ENCODE peak calls at places on chromosomes 16 and 17, in seven cellular contexts. N is stimulated activated CD8-positive, alpha-beta memory T cell treated with anti-CD3 and anti-CD28 coated beads, Interleukin-4, amount 100 ng/mL, for 1 hour; L is activated CD8-positive, alpha-beta T cell treated with anti-CD3 and anti-CD28 coated beads, Interleukin-2, amount 10 ng/mL, durations not matched to agents 7 days and 5 days; M is HFFc6; G is lung microvascular endothelial cell; P is activated effector memory CD4-positive, alpha-beta T cell treated with anti-CD3 and anti-CD28 coated beads, Interleukin-2, amount 50 U/mL, for 16 hours; E is DMS 273 treated with DMSO at 0.1 percent for 48 hours. O is an unnamed sample.

GRCh38 chr17:17350491-17351355 is 47.5 kb downstream of the NT5M start:
- DNase-seq in N (no peak), L (no peak), M (peak; percentile 43), G (peak; percentile 20), P (peak; percentile 47), E (no peak), O (peak; percentile 18)

GRCh38 chr17:6546069-6546718 is 10.2 kb downstream of the PITPNM3 start:
- DNase-seq in N (no peak), L (no peak), M (peak; percentile 28), G (no peak), P (no peak), E (no peak), O (peak; percentile 55)

GRCh38 chr16:22186517-22186916 is 19.6 kb upstream of the EEF2K start:
- DNase-seq in N (no peak), L (no peak), M (no peak), G (no peak), P (no peak), E (no peak), O (no peak)

GRCh38 chr17:50604470-50604869 is 30.2 kb upstream of the ABCC3 start:
- DNase-seq in N (no peak), L (no peak), M (no peak), G (peak; percentile 75), P (no peak), E (peak; percentile 90), O (peak; percentile 28)

GRCh38 chr16:641326-642188 is at the start of gene MCRIP2:
- DNase-seq in N (peak; percentile 15), L (peak; percentile 76), M (peak; percentile 56), G (peak; percentile 42), P (peak; percentile 88), E (peak; percentile 39), O (peak; percentile 81)

GRCh38 chr17:49438439-49438861 is 23.8 kb upstream of the PHB1 start:
- DNase-seq in N (no peak), L (no peak), M (no peak), G (no peak), P (peak; percentile 30), E (no peak), O (no peak)

GRCh38 chr16:88403794-88404581 is 21.2 kb downstream of the ZNF469 start:
- DNase-seq in N (no peak), L (no peak), M (no peak), G (no peak), P (no peak), E (no peak), O (no peak)

GRCh38 chr17:34313164-34313563 is 6.1 kb upstream of the CCL8 start:
- DNase-seq in N (no peak), L (no peak), M (no peak), G (no peak), P (no peak), E (no peak), O (no peak)

GRCh38 chr17:57819273-57819672 is 30.6 kb downstream of the MRPS23 start:
- DNase-seq in N (no peak), L (no peak), M (no peak), G (peak; percentile 6), P (no peak), E (no peak), O (peak; percentile 41)

GRCh38 chr16:20675488-20676267 is 21.8 kb downstream of the ACSM1 start:
- DNase-seq in N (no peak), L (peak; percentile 49), M (no peak), G (no peak), P (peak; percentile 64), E (no peak), O (no peak)

GRCh38 chr17:3474212-3474611 is 1.6 kb upstream of the ASPA start:
- DNase-seq in N (no peak), L (no peak), M (no peak), G (no peak), P (no peak), E (no peak), O (no peak)

GRCh38 chr16:53827741-53828140 is 123.8 kb downstream of the FTO start:
- DNase-seq in N (no peak), L (no peak), M (no peak), G (no peak), P (no peak), E (no peak), O (no peak)

GRCh38 chr17:74114881-74115470 is 88.5 kb upstream of the RPL38 start:
- DNase-seq in N (no peak), L (no peak), M (no peak), G (no peak), P (no peak), E (no peak), O (no peak)

GRCh38 chr16:46801428-46802049 is 29.4 kb downstream of the C16orf87 start:
- DNase-seq in N (no peak), L (no peak), M (peak; percentile 33), G (peak; percentile 21), P (no peak), E (no peak), O (peak; percentile 26)

GRCh38 chr16:919658-920631 is 50.8 kb downstream of the LMF1 start:
- DNase-seq in N (no peak), L (no peak), M (peak; percentile 54), G (peak; percentile 22), P (no peak), E (no peak), O (no peak)

GRCh38 chr16:67234180-67234597 is 7.3 kb downstream of the TMEM208 start:
- DNase-seq in N (no peak), L (no peak), M (no peak), G (no peak), P (no peak), E (no peak), O (no peak)

GRCh38 chr17:27339836-27340550 is 46.1 kb downstream of the WSB1 start:
- DNase-seq in N (no peak), L (no peak), M (no peak), G (peak; percentile 19), P (peak; percentile 67), E (no peak), O (peak; percentile 80)

GRCh38 chr16:49844399-49844798 is 11.5 kb downstream of the ZNF423 start:
- DNase-seq in N (no peak), L (no peak), M (no peak), G (no peak), P (no peak), E (no peak), O (no peak)

GRCh38 chr17:27236710-27237315 is 57.1 kb upstream of the WSB1 start:
- DNase-seq in N (peak; percentile 66), L (peak; percentile 83), M (peak; percentile 33), G (peak; percentile 80), P (peak; percentile 89), E (peak; percentile 1), O (peak; percentile 50)

GRCh38 chr17:43665038-43665386 is 3.3 kb upstream of the MEOX1 start:
- DNase-seq in N (no peak), L (no peak), M (no peak), G (no peak), P (no peak), E (no peak), O (no peak)

GRCh38 chr17:79052131-79052530 is 22.5 kb upstream of the ENGASE start:
- DNase-seq in N (no peak), L (no peak), M (no peak), G (no peak), P (no peak), E (no peak), O (no peak)

GRCh38 chr17:55390364-55390977 is 31.2 kb downstream of the MMD start:
- DNase-seq in N (no peak), L (no peak), M (no peak), G (no peak), P (no peak), E (no peak), O (no peak)

GRCh38 chr17:74259667-74260524 is 14.1 kb upstream of the DNAI2 start:
- DNase-seq in N (no peak), L (no peak), M (no peak), G (no peak), P (no peak), E (peak; percentile 60), O (no peak)

GRCh38 chr16:80323808-80324195 is 217.0 kb upstream of the DYNLRB2 start:
- DNase-seq in N (no peak), L (no peak), M (no peak), G (no peak), P (no peak), E (no peak), O (no peak)

GRCh38 chr17:36608794-36609497 is 7.6 kb downstream of the MRM1 start:
- DNase-seq in N (no peak), L (no peak), M (peak; percentile 60), G (peak; percentile 47), P (no peak), E (no peak), O (no peak)

GRCh38 chr16:2768403-2769089 is 8.5 kb downstream of the ELOB start:
- DNase-seq in N (no peak), L (no peak), M (no peak), G (no peak), P (no peak), E (no peak), O (no peak)

GRCh38 chr16:27767081-27767480 is 217.1 kb downstream of the KATNIP start:
- DNase-seq in N (no peak), L (no peak), M (no peak), G (no peak), P (no peak), E (no peak), O (no peak)

GRCh38 chr16:87671221-87671620 is 68.9 kb downstream of the JPH3 start:
- DNase-seq in N (no peak), L (no peak), M (no peak), G (no peak), P (no peak), E (no peak), O (no peak)

GRCh38 chr16:55035037-55035436 is 104.4 kb downstream of the IRX5 start:
- DNase-seq in N (no peak), L (peak; percentile 30), M (no peak), G (no peak), P (no peak), E (peak; percentile 1), O (peak; percentile 13)

GRCh38 chr16:76665571-76666275 is 388.5 kb downstream of the CNTNAP4 start:
- DNase-seq in N (no peak), L (no peak), M (no peak), G (no peak), P (no peak), E (no peak), O (no peak)

GRCh38 chr17:58507123-58507634 is 7.3 kb downstream of the MTMR4 start:
- DNase-seq in N (no peak), L (no peak), M (no peak), G (no peak), P (no peak), E (no peak), O (no peak)

O was measured in HT1080.